ENCODE peak calls at places on chromosome 16, in four cellular contexts. P, S, V and X are unnamed samples. For H3K36me3, the result is how much of the 10 kb centered on the place peaks cover.

GRCh38 chr16:78376452-78376851 is 277.0 kb downstream of the WWOX start:
- DNase-seq in S (no peak), P (no peak), V (no peak), X (no peak)

GRCh38 chr16:75377971-75378386 is 55.3 kb downstream of the CFDP1 start:
- DNase-seq in S (peak), V (peak), P (no peak), X (peak)

GRCh38 chr16:85659805-85660511 is 28.8 kb downstream of the GINS2 start:
- DNase-seq in P (peak), V (peak), S (peak), X (no peak)

GRCh38 chr16:30985401-30986128 is 558 bp downstream of the HSD3B7 start:
- DNase-seq in P (peak), S (peak), V (no peak), X (no peak)

GRCh38 chr16:24734382-24734781 is 4.9 kb downstream of the TNRC6A start:
- DNase-seq in S (no peak), V (peak), P (no peak), X (no peak)

GRCh38 chr16:81860310-81860709 is 81.2 kb downstream of the PLCG2 start:
- DNase-seq in S (no peak), P (no peak), V (no peak), X (no peak)

GRCh38 chr16:85507342-85507741 is 105.8 kb upstream of the GSE1 start:
- DNase-seq in V (no peak), P (no peak), S (no peak), X (no peak)

GRCh38 chr16:24850289-24850931 is 4.6 kb downstream of the SLC5A11 start:
- DNase-seq in S (no peak), P (no peak), V (peak), X (no peak)

GRCh38 chr16:68636818-68637217 is 8.3 kb upstream of the CDH3 start:
- DNase-seq in P (no peak), S (no peak), V (no peak), X (no peak)

GRCh38 chr16:26491271-26491670 is 575.5 kb upstream of the C16orf82 start:
- DNase-seq in S (peak), V (no peak), P (no peak), X (no peak)

GRCh38 chr16:30535777-30536190 is 1.1 kb upstream of the ZNF747 start:
- DNase-seq in P (peak), S (peak), V (peak), X (no peak)

GRCh38 chr16:1918312-1918889 is at the start of gene HS3ST6:
- DNase-seq in P (no peak), V (no peak), S (peak), X (no peak)

GRCh38 chr16:68298907-68299515 is 11.7 kb downstream of the SLC7A6OS start:
- DNase-seq in V (peak), S (no peak), P (no peak), X (no peak)

GRCh38 chr16:27547134-27547533 is 2.6 kb downstream of the GTF3C1 start:
- DNase-seq in V (peak), S (no peak), P (no peak), X (no peak)

GRCh38 chr16:16083421-16084156 is 134.2 kb downstream of the ABCC1 start:
- DNase-seq in P (no peak), S (no peak), V (peak), X (no peak)

GRCh38 chr16:86289304-86289703 is 221.0 kb upstream of the FOXF1 start:
- DNase-seq in V (no peak), S (no peak), P (no peak), X (no peak)

GRCh38 chr16:25110392-25110947 is 1.1 kb upstream of the LCMT1 start:
- DNase-seq in V (no peak), S (no peak), P (no peak), X (no peak)

GRCh38 chr16:75239463-75240122 is 11.8 kb downstream of the BCAR1 start:
- DNase-seq in P (no peak), S (no peak), V (no peak), X (no peak)

GRCh38 chr16:85959686-85960085 is 60.7 kb downstream of the IRF8 start:
- DNase-seq in S (no peak), V (no peak), P (no peak), X (no peak)

GRCh38 chr16:63933841-63934240 is 1188.0 kb downstream of the CDH11 start:
- DNase-seq in V (no peak), P (no peak), S (no peak), X (no peak)

GRCh38 chr16:75282811-75283281 is 31.4 kb upstream of the BCAR1 start:
- DNase-seq in P (no peak), V (peak), S (no peak), X (no peak)

GRCh38 chr16:67395105-67395457 is 1.8 kb upstream of the TPPP3 start:
- DNase-seq in P (no peak), V (no peak), S (no peak), X (no peak)

GRCh38 chr16:77276686-77277085 is 77.5 kb downstream of the SYCE1L start:
- DNase-seq in S (no peak), P (no peak), V (no peak), X (no peak)

GRCh38 chr16:31477220-31478216 is 5.4 kb upstream of the SLC5A2 start:
- DNase-seq in P (peak), V (no peak), S (peak), X (no peak)

GRCh38 chr16:88049561-88050545 is 98.6 kb downstream of the BANP start:
- DNase-seq in S (no peak), P (no peak), V (no peak), X (no peak)

GRCh38 chr16:22630242-22630641 is 119.6 kb downstream of the NPIPB5 start:
- DNase-seq in P (no peak), S (peak), V (no peak), X (no peak)

GRCh38 chr16:66238696-66239095 is 127.8 kb upstream of the CDH5 start:
- DNase-seq in S (no peak), P (no peak), V (no peak), X (no peak)

GRCh38 chr16:54503011-54503410 is 216.4 kb upstream of the IRX3 start:
- DNase-seq in S (no peak), V (no peak), P (no peak), X (no peak)

GRCh38 chr16:2296662-2297505 is 29.0 kb upstream of the RNPS1 start:
- DNase-seq in P (no peak), V (no peak), S (peak), X (no peak)

GRCh38 chr16:14628806-14629611 is 1.1 kb downstream of the PARN start:
- DNase-seq in P (no peak), S (no peak), V (no peak), X (no peak)

GRCh38 chr16:24493859-24494258 is 45.5 kb upstream of the RBBP6 start:
- DNase-seq in V (no peak), P (no peak), S (no peak), X (no peak)

GRCh38 chr16:73289232-73289631 is 241.3 kb upstream of the ZFHX3 start:
- DNase-seq in P (no peak), V (no peak), S (no peak), X (no peak)

GRCh38 chr16:66478733-66479511 is 51.8 kb downstream of the BEAN1 start:
- DNase-seq in P (peak), V (peak), S (peak), X (no peak)

GRCh38 chr16:23124315-23124714 is 24.9 kb downstream of the USP31 start:
- DNase-seq in V (peak), S (no peak), P (no peak), X (no peak)

GRCh38 chr16:23538919-23539278 is 18.3 kb downstream of the EARS2 start:
- DNase-seq in V (no peak), S (no peak), P (no peak), X (no peak)

GRCh38 chr16:76970087-76970744 is 220.8 kb upstream of the MON1B start:
- DNase-seq in S (no peak), P (no peak), V (no peak), X (no peak)

GRCh38 chr16:3769942-3770341 is 52.6 kb upstream of the TRAP1 start:
- DNase-seq in P (no peak), S (peak), V (no peak), X (peak)
- H3K36me3 ChIP-seq in P (under half), S (half or more), V (half or more), X (half or more)

GRCh38 chr16:56491657-56492261 is 28.1 kb downstream of the BBS2 start:
- DNase-seq in P (no peak), S (no peak), V (no peak), X (no peak)

GRCh38 chr16:56488035-56488434 is 31.8 kb downstream of the BBS2 start:
- DNase-seq in V (no peak), P (no peak), S (no peak), X (no peak)

GRCh38 chr16:56493131-56493530 is 26.7 kb downstream of the BBS2 start:
- DNase-seq in V (peak), S (no peak), P (no peak), X (no peak)

GRCh38 chr16:56493815-56494214 is 26.0 kb downstream of the BBS2 start:
- DNase-seq in V (no peak), S (no peak), P (no peak), X (no peak)
- H3K36me3 ChIP-seq in V (under half), S (under half), P (under half), X (under half)

DNA sequence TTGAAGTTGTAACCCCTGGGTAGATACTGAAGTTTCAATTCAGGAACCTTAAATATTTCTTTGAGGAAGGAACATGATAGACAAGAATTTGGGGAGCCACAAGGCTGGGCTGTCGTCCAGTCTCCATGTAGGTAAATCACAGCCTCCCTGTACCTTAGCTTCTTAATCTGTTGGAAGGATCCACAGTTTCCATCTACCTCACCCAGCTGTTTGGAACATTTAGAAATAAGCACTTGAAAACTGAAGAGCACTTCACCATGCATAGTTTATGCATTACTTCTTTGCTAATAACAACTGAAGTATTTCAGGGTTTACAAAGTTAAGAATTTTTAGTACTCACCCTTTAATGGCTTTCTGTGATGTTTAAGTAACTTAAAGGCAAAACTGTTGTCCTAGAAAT is 17.2 kb downstream of the TXNDC11 start:
- DNase-seq in S (no peak), P (no peak), V (peak), X (no peak)
- H3K36me3 ChIP-seq in S (half or more), P (under half), V (under half), X (under half)

DNA sequence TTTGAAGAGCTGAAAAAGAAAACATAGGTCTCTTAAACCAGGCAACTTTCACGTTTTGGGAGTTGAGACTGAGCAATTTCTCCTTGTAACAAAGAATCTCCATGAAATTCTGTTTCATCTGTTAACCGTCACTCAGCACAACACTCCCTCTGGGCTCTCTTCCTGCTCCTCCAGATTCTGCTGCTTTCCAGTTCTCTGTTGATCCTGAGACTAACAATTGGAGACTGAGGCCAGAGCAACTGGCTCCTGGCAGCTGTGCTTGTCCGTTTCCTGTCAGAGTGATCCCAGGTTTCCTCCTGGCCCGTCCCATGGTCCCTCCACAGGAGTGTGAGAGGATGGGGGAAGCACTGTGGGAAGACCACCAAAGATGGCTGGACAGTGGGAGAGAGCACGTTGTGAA is 32.5 kb downstream of the IST1 start:
- DNase-seq in S (no peak), V (no peak), P (no peak), X (no peak)
- H3K36me3 ChIP-seq in S (half or more), V (under half), P (under half), X (under half)

GRCh38 chr16:89540557-89540956 is 19.9 kb upstream of the RPL13 start:
- DNase-seq in S (no peak), V (no peak), P (no peak), X (no peak)
- H3K36me3 ChIP-seq in S (half or more), V (half or more), P (under half), X (under half)

GRCh38 chr16:12773216-12773615 is 30.5 kb downstream of the CPPED1 start:
- DNase-seq in S (no peak), V (peak), P (no peak), X (no peak)
- H3K36me3 ChIP-seq in S (under half), V (under half), P (under half), X (under half)

DNA sequence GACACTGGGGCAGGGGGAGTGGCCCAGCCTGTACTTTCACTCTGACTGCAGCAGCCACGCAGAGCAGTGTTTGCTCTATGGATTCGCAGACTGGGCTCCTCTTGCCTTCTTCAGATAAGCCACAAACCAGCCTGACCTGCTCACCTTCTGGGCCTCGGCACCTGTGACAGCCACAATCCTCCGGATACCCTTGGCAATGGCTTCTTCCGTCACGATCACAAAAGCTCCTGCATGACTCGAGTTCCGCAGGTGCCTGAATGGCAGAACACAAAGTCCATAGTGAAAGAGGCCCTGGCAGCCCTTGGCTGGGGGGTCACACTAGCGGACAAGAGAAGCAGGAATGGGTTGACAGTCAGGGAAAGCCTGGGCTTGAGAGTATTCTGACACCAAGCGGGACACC is 3.8 kb upstream of the EXOSC6 start:
- DNase-seq in P (no peak), V (no peak), S (no peak), X (no peak)
- H3K36me3 ChIP-seq in P (under half), V (half or more), S (half or more), X (under half)

DNA sequence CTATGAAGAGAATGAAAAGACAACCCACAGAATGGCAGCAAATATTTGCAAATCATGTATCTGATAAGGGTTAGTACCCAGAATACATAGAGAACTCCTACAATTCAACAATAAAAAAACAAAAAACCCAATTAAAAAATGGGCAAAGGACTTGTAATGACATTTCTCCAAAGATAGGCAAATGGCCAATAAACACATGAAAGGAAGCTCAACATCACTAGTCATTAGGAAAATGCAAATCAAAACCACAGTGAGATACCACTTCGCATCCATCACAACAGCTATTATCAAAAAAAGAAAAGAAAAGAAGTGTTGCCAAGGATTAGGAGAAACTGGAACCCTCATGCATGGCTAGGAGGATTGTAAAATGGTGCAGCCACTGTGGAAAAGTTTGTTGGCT is 45.1 kb upstream of the ARL6IP1 start:
- DNase-seq in P (no peak), S (no peak), V (no peak), X (no peak)
- H3K36me3 ChIP-seq in P (under half), S (half or more), V (under half), X (under half)

GRCh38 chr16:50796829-50797228 is 54.9 kb downstream of the CYLD start:
- DNase-seq in S (no peak), V (no peak), P (no peak), X (no peak)
- H3K36me3 ChIP-seq in S (under half), V (under half), P (under half), X (under half)

GRCh38 chr16:53304334-53304733 is 129.9 kb upstream of the RBL2 start:
- DNase-seq in V (no peak), S (no peak), P (no peak), X (no peak)
- H3K36me3 ChIP-seq in V (under half), S (half or more), P (under half), X (half or more)